ENCODE peak calls at places on chromosome 2, in nine cellular contexts. One of them, this sample, is unnamed.

GRCh38 chr2:217934321-217935131 is 68.3 kb downstream of the TNS1 start:
- DNase-seq in right atrium auricular region: peak
- DNase-seq in choroid plexus epithelial cell: peak
- DNase-seq in fibroblast of mammary gland: peak
- DNase-seq in hepatocyte: no peak
- DNase-seq in endothelial cell of umbilical vein: peak
- DNase-seq in fibroblast of the aortic adventitia: peak
- DNase-seq in fibroblast of lung: peak
- DNase-seq in foreskin fibroblast: peak
- DNase-seq in this sample: no peak

GRCh38 chr2:182280128-182280527 is 146.7 kb downstream of the PDE1A start:
- DNase-seq in fibroblast of lung: peak
- DNase-seq in endothelial cell of umbilical vein: peak
- DNase-seq in foreskin fibroblast: no peak
- DNase-seq in fibroblast of mammary gland: peak
- DNase-seq in choroid plexus epithelial cell: peak
- DNase-seq in right atrium auricular region: no peak
- DNase-seq in hepatocyte: no peak
- DNase-seq in fibroblast of the aortic adventitia: peak
- DNase-seq in this sample: peak

GRCh38 chr2:233007739-233008138 is 5.3 kb downstream of the NGEF start:
- DNase-seq in foreskin fibroblast: no peak
- DNase-seq in fibroblast of mammary gland: no peak
- DNase-seq in choroid plexus epithelial cell: no peak
- DNase-seq in fibroblast of the aortic adventitia: peak
- DNase-seq in right atrium auricular region: no peak
- DNase-seq in hepatocyte: no peak
- DNase-seq in fibroblast of lung: no peak
- DNase-seq in endothelial cell of umbilical vein: no peak
- DNase-seq in this sample: no peak

GRCh38 chr2:74205113-74205512 is 6.7 kb downstream of the MTHFD2 start:
- DNase-seq in fibroblast of lung: no peak
- DNase-seq in choroid plexus epithelial cell: no peak
- DNase-seq in endothelial cell of umbilical vein: no peak
- DNase-seq in right atrium auricular region: no peak
- DNase-seq in foreskin fibroblast: no peak
- DNase-seq in fibroblast of the aortic adventitia: no peak
- DNase-seq in fibroblast of mammary gland: no peak
- DNase-seq in hepatocyte: no peak
- DNase-seq in this sample: no peak

GRCh38 chr2:182824759-182825143 is 41.7 kb downstream of the FRZB start:
- DNase-seq in hepatocyte: no peak
- DNase-seq in endothelial cell of umbilical vein: no peak
- DNase-seq in fibroblast of the aortic adventitia: no peak
- DNase-seq in choroid plexus epithelial cell: no peak
- DNase-seq in foreskin fibroblast: no peak
- DNase-seq in fibroblast of lung: no peak
- DNase-seq in fibroblast of mammary gland: no peak
- DNase-seq in right atrium auricular region: no peak
- DNase-seq in this sample: no peak

GRCh38 chr2:60213865-60214657 is 339.4 kb downstream of the BCL11A start:
- DNase-seq in choroid plexus epithelial cell: no peak
- DNase-seq in hepatocyte: peak
- DNase-seq in foreskin fibroblast: no peak
- DNase-seq in fibroblast of mammary gland: no peak
- DNase-seq in endothelial cell of umbilical vein: no peak
- DNase-seq in right atrium auricular region: no peak
- DNase-seq in fibroblast of the aortic adventitia: no peak
- DNase-seq in fibroblast of lung: no peak
- DNase-seq in this sample: no peak

GRCh38 chr2:7803515-7803914 is 878.3 kb upstream of the ID2 start:
- DNase-seq in endothelial cell of umbilical vein: no peak
- DNase-seq in hepatocyte: no peak
- DNase-seq in foreskin fibroblast: no peak
- DNase-seq in fibroblast of the aortic adventitia: no peak
- DNase-seq in fibroblast of mammary gland: no peak
- DNase-seq in right atrium auricular region: no peak
- DNase-seq in choroid plexus epithelial cell: peak
- DNase-seq in fibroblast of lung: no peak
- DNase-seq in this sample: no peak

GRCh38 chr2:201414099-201415023 is 36.9 kb downstream of the TRAK2 start:
- DNase-seq in right atrium auricular region: no peak
- DNase-seq in choroid plexus epithelial cell: peak
- DNase-seq in fibroblast of mammary gland: peak
- DNase-seq in endothelial cell of umbilical vein: peak
- DNase-seq in fibroblast of the aortic adventitia: peak
- DNase-seq in hepatocyte: no peak
- DNase-seq in foreskin fibroblast: peak
- DNase-seq in fibroblast of lung: peak
- DNase-seq in this sample: peak

GRCh38 chr2:97979894-97980293 is 15.9 kb downstream of the TMEM131 start:
- DNase-seq in foreskin fibroblast: no peak
- DNase-seq in hepatocyte: no peak
- DNase-seq in right atrium auricular region: no peak
- DNase-seq in endothelial cell of umbilical vein: no peak
- DNase-seq in fibroblast of lung: no peak
- DNase-seq in fibroblast of the aortic adventitia: no peak
- DNase-seq in fibroblast of mammary gland: no peak
- DNase-seq in choroid plexus epithelial cell: no peak
- DNase-seq in this sample: no peak

GRCh38 chr2:171529914-171530313 is 7.6 kb downstream of the CYBRD1 start:
- DNase-seq in endothelial cell of umbilical vein: no peak
- DNase-seq in fibroblast of lung: no peak
- DNase-seq in right atrium auricular region: no peak
- DNase-seq in fibroblast of mammary gland: peak
- DNase-seq in foreskin fibroblast: no peak
- DNase-seq in fibroblast of the aortic adventitia: no peak
- DNase-seq in hepatocyte: no peak
- DNase-seq in choroid plexus epithelial cell: peak
- DNase-seq in this sample: no peak
- TF ChIP-seq CTCF in endothelial cell of umbilical vein: peak
- TF ChIP-seq CTCF in fibroblast of lung: peak
- TF ChIP-seq CTCF in right atrium auricular region: peak
- TF ChIP-seq CTCF in fibroblast of mammary gland: peak
- TF ChIP-seq CTCF in foreskin fibroblast: peak
- TF ChIP-seq CTCF in fibroblast of the aortic adventitia: peak
- TF ChIP-seq CTCF in hepatocyte: peak
- TF ChIP-seq CTCF in choroid plexus epithelial cell: peak
- TF ChIP-seq CTCF in this sample: peak

GRCh38 chr2:160492401-160493226 is 993 bp downstream of the RBMS1 start:
- DNase-seq in fibroblast of the aortic adventitia: peak
- DNase-seq in hepatocyte: peak
- DNase-seq in foreskin fibroblast: peak
- DNase-seq in choroid plexus epithelial cell: peak
- DNase-seq in fibroblast of lung: peak
- DNase-seq in endothelial cell of umbilical vein: peak
- DNase-seq in fibroblast of mammary gland: peak
- DNase-seq in right atrium auricular region: peak
- DNase-seq in this sample: no peak
- H3K4me3 ChIP-seq in fibroblast of the aortic adventitia: peak
- H3K4me3 ChIP-seq in hepatocyte: peak
- H3K4me3 ChIP-seq in foreskin fibroblast: peak
- H3K4me3 ChIP-seq in choroid plexus epithelial cell: peak
- H3K4me3 ChIP-seq in fibroblast of lung: peak
- H3K4me3 ChIP-seq in endothelial cell of umbilical vein: peak
- H3K4me3 ChIP-seq in fibroblast of mammary gland: peak
- H3K4me3 ChIP-seq in right atrium auricular region: peak
- H3K4me3 ChIP-seq in this sample: peak

DNA sequence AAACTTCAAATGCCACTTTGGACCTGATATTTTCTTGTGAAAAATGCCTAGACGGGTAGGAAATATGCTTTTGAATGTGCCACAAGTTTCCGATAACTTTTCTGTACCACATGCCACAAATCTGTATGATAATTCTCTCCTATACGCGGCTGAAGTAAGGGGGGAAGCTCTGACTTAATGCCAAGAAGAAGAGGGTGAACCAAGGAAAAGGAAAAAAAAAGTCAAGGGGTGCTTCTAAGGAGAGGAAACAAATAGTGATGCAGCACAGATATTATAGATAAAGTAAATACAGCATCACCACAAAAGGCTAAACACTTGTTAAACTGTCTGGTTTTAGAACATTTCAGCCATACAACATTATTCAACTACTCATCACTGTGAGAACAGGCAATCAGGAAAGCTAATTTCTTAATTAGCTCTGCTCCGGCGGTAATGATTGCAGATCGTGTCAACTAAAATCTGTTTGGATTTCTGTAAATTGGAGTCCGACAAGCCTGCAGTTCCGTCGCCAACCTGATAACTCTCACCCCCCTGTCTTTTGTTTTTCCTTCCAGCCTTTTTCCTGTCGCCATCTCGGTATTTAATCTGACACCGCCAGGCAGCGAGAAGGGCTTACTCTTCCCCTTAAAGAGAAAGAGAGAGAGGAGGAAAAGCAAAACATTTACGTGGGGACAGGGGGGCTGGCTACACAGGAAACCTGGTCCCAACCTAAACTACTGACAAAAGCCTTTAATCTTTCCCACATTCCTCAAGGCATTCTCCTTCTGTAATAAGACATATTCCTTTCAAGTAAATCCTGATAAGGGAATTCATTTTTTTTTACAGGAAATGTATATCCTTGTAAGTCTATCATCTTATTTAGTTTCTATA is 67.5 kb downstream of the ZEB2 start:
- DNase-seq in endothelial cell of umbilical vein: peak
- DNase-seq in fibroblast of the aortic adventitia: peak
- DNase-seq in foreskin fibroblast: no peak
- DNase-seq in hepatocyte: peak
- DNase-seq in choroid plexus epithelial cell: peak
- DNase-seq in right atrium auricular region: no peak
- DNase-seq in fibroblast of mammary gland: no peak
- DNase-seq in fibroblast of lung: peak
- DNase-seq in this sample: no peak
- TF ChIP-seq CTCF in endothelial cell of umbilical vein: peak
- TF ChIP-seq CTCF in fibroblast of the aortic adventitia: peak
- TF ChIP-seq CTCF in foreskin fibroblast: peak
- TF ChIP-seq CTCF in hepatocyte: no peak
- TF ChIP-seq CTCF in choroid plexus epithelial cell: peak
- TF ChIP-seq CTCF in right atrium auricular region: peak
- TF ChIP-seq CTCF in fibroblast of mammary gland: no peak
- TF ChIP-seq CTCF in fibroblast of lung: no peak
- TF ChIP-seq CTCF in this sample: peak

GRCh38 chr2:15943378-15943851 is 3.1 kb downstream of the MYCN start:
- DNase-seq in choroid plexus epithelial cell: no peak
- DNase-seq in fibroblast of the aortic adventitia: no peak
- DNase-seq in fibroblast of mammary gland: no peak
- DNase-seq in foreskin fibroblast: no peak
- DNase-seq in endothelial cell of umbilical vein: peak
- DNase-seq in right atrium auricular region: no peak
- DNase-seq in fibroblast of lung: no peak
- DNase-seq in hepatocyte: peak
- DNase-seq in this sample: no peak

GRCh38 chr2:15942711-15943345 is 2.5 kb downstream of the MYCN start:
- DNase-seq in foreskin fibroblast: no peak
- DNase-seq in right atrium auricular region: no peak
- DNase-seq in choroid plexus epithelial cell: no peak
- DNase-seq in hepatocyte: no peak
- DNase-seq in endothelial cell of umbilical vein: no peak
- DNase-seq in fibroblast of mammary gland: no peak
- DNase-seq in fibroblast of the aortic adventitia: no peak
- DNase-seq in fibroblast of lung: no peak
- DNase-seq in this sample: no peak

GRCh38 chr2:15941970-15942710 is 1.8 kb downstream of the MYCN start:
- DNase-seq in endothelial cell of umbilical vein: peak
- DNase-seq in right atrium auricular region: no peak
- DNase-seq in hepatocyte: peak
- DNase-seq in fibroblast of the aortic adventitia: no peak
- DNase-seq in foreskin fibroblast: no peak
- DNase-seq in choroid plexus epithelial cell: no peak
- DNase-seq in fibroblast of lung: no peak
- DNase-seq in fibroblast of mammary gland: no peak
- DNase-seq in this sample: no peak

GRCh38 chr2:15944325-15945017 is 4.1 kb downstream of the MYCN start:
- DNase-seq in fibroblast of mammary gland: no peak
- DNase-seq in fibroblast of lung: no peak
- DNase-seq in fibroblast of the aortic adventitia: no peak
- DNase-seq in hepatocyte: no peak
- DNase-seq in foreskin fibroblast: no peak
- DNase-seq in right atrium auricular region: no peak
- DNase-seq in choroid plexus epithelial cell: no peak
- DNase-seq in endothelial cell of umbilical vein: no peak
- DNase-seq in this sample: no peak

DNA sequence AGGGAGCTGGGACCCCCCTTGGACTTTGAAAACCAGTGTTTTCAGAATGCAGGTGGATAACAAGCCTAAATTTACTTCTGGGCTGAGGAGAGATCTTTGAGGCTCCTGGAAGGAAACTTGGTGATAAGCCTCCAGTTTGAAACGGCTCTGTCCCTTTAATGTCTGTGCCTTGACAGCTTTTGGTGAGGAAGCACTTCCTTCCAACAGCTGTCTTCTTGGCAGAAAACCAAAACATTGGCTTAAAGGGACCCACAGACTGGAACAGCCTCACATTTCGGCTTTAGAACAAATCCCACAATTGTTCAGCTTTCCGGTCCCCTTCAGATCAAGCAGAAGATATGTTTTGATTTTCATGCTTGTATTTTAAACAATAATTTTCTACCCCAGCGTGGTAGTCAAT is 3.6 kb downstream of the MYCN start:
- DNase-seq in fibroblast of the aortic adventitia: no peak
- DNase-seq in hepatocyte: peak
- DNase-seq in fibroblast of lung: peak
- DNase-seq in right atrium auricular region: no peak
- DNase-seq in choroid plexus epithelial cell: peak
- DNase-seq in foreskin fibroblast: no peak
- DNase-seq in fibroblast of mammary gland: no peak
- DNase-seq in endothelial cell of umbilical vein: peak
- DNase-seq in this sample: no peak
- H3K4me3 ChIP-seq in fibroblast of the aortic adventitia: no peak
- H3K4me3 ChIP-seq in hepatocyte: peak
- H3K4me3 ChIP-seq in fibroblast of lung: no peak
- H3K4me3 ChIP-seq in right atrium auricular region: no peak
- H3K4me3 ChIP-seq in choroid plexus epithelial cell: no peak
- H3K4me3 ChIP-seq in foreskin fibroblast: no peak
- H3K4me3 ChIP-seq in fibroblast of mammary gland: no peak
- H3K4me3 ChIP-seq in endothelial cell of umbilical vein: no peak
- H3K4me3 ChIP-seq in this sample: no peak

DNA sequence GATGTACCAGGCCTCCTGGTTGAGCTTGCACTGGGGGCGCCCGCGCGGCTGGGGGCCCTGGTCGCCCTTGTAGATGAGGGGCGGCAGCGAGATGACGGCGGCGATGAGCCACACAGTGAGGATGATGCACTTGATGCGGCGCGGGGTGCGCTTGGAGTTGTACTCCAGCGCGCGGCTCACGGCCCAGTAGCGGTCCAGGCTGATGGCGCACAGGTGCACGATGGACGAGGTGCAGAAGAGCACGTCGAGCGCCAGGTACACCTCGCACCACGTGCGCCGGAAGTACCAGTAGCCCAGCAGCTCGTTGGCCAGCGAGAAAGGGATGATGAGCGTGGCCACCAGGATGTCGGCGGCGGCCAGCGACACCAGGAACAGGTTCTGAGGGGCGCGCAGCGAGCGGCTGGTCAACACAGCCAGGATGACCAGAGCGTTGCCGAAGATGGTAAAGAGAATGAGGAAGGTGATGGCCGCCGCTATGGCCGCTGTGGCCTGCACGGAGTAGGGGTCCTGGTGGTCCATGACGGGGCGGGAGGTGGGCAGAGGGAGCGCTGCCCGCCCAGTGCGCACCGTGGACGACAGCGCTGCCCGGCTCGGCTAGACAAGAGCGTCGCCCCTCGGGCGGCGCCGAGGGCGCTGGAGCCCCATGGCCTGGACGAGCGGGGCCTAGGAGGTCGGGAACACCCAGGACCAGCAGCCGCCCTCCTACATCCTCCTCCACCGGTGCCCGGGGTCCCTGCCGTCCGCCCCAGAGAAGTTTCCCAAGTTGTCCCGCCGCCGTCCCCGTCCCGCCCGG is 544 bp downstream of the ADRA2B start:
- DNase-seq in fibroblast of lung: no peak
- DNase-seq in right atrium auricular region: no peak
- DNase-seq in fibroblast of mammary gland: no peak
- DNase-seq in fibroblast of the aortic adventitia: no peak
- DNase-seq in foreskin fibroblast: no peak
- DNase-seq in endothelial cell of umbilical vein: no peak
- DNase-seq in hepatocyte: no peak
- DNase-seq in choroid plexus epithelial cell: no peak
- DNase-seq in this sample: no peak
- TF ChIP-seq CTCF in fibroblast of lung: no peak
- TF ChIP-seq CTCF in right atrium auricular region: no peak
- TF ChIP-seq CTCF in fibroblast of mammary gland: no peak
- TF ChIP-seq CTCF in fibroblast of the aortic adventitia: no peak
- TF ChIP-seq CTCF in foreskin fibroblast: no peak
- TF ChIP-seq CTCF in endothelial cell of umbilical vein: no peak
- TF ChIP-seq CTCF in hepatocyte: no peak
- TF ChIP-seq CTCF in choroid plexus epithelial cell: no peak
- TF ChIP-seq CTCF in this sample: no peak

This sample was measured in astrocyte of the cerebellum.